ENCODE peak calls at places on chromosomes 1 and 21, in six cellular contexts. V is fibroblast of lung, T is SK-N-SH, U is aorta, C is HAP-1, N is neural progenitor cell. W is an unnamed sample. For H3K4me1, the result is how much of the 10 kb centered on the place peaks cover.

GRCh38 chr1:1540015-1540816 is at the start of gene TMEM240:
- DNase-seq in V (peak), N (peak), T (peak), C (no peak), U (peak), W (no peak)

GRCh38 chr1:55823521-55824296 is 608.5 kb upstream of the USP24 start:
- DNase-seq in N (no peak), V (peak), U (no peak), C (no peak), T (no peak), W (no peak)

GRCh38 chr1:230196077-230196476 is 129.0 kb downstream of the GALNT2 start:
- DNase-seq in V (no peak), T (no peak), C (no peak), U (no peak), N (no peak), W (no peak)

GRCh38 chr1:25011966-25012625 is 82.0 kb upstream of the RUNX3 start:
- DNase-seq in C (no peak), T (no peak), U (no peak), V (no peak), N (no peak), W (no peak)

GRCh38 chr1:229408458-229409037 is 25.3 kb downstream of the ACTA1 start:
- DNase-seq in T (peak), U (no peak), V (no peak), N (peak), C (no peak), W (peak)

GRCh38 chr21:36350282-36350910 is 30.4 kb downstream of the MORC3 start:
- DNase-seq in U (no peak), C (no peak), T (no peak), N (no peak), V (peak), W (no peak)

GRCh38 chr1:86258106-86258505 is 101.5 kb upstream of the COL24A1 start:
- DNase-seq in N (no peak), U (no peak), V (peak), T (no peak), C (no peak), W (no peak)

GRCh38 chr1:17338706-17339493 is 30.9 kb downstream of the PADI4 start:
- DNase-seq in C (no peak), N (no peak), T (no peak), U (no peak), V (no peak), W (peak)

GRCh38 chr21:45479691-45480675 is 62.3 kb downstream of the SLC19A1 start:
- DNase-seq in U (no peak), N (no peak), V (no peak), T (no peak), C (no peak), W (no peak)

GRCh38 chr1:70410604-70411359 is at the start of gene CTH:
- DNase-seq in T (peak), V (peak), U (peak), C (peak), N (peak), W (peak)

GRCh38 chr1:15414450-15414823 is 4.7 kb downstream of the EFHD2 start:
- DNase-seq in U (no peak), V (no peak), C (no peak), N (no peak), T (no peak), W (no peak)

GRCh38 chr1:196070940-196071339 is 537.3 kb downstream of the KCNT2 start:
- DNase-seq in C (no peak), U (no peak), N (no peak), V (peak), T (no peak), W (no peak)

GRCh38 chr21:46056450-46056903 is 41.4 kb upstream of the COL6A2 start:
- DNase-seq in V (peak), U (peak), C (no peak), T (no peak), N (no peak), W (no peak)

GRCh38 chr1:171727778-171728177 is 14.1 kb downstream of the VAMP4 start:
- DNase-seq in U (no peak), N (no peak), V (no peak), C (no peak), T (no peak), W (no peak)

GRCh38 chr1:227895828-227896685 is 51.7 kb downstream of the WNT9A start:
- DNase-seq in C (no peak), N (peak), U (peak), T (no peak), V (no peak), W (peak)

GRCh38 chr1:174051956-174052355 is 29.8 kb upstream of the RC3H1 start:
- DNase-seq in T (no peak), V (peak), U (no peak), C (no peak), N (peak), W (peak)

GRCh38 chr1:156500578-156500846 is at the start of gene MEF2D:
- DNase-seq in C (peak), U (no peak), T (no peak), V (no peak), N (no peak), W (no peak)

GRCh38 chr1:197393772-197394171 is 125.7 kb downstream of the CRB1 start:
- DNase-seq in C (no peak), T (no peak), V (no peak), N (no peak), U (no peak), W (no peak)

GRCh38 chr1:156337052-156337887 is 822 bp downstream of the CCT3 start:
- DNase-seq in T (no peak), V (no peak), N (no peak), C (no peak), U (no peak), W (no peak)

GRCh38 chr1:30044745-30045144 is 678.6 kb downstream of the MATN1 start:
- DNase-seq in C (no peak), U (no peak), T (no peak), V (no peak), N (no peak), W (no peak)

GRCh38 chr1:19676438-19676922 is 11.8 kb downstream of the HTR6 start:
- DNase-seq in N (peak), C (peak), V (peak), T (no peak), U (peak), W (peak)

DNA sequence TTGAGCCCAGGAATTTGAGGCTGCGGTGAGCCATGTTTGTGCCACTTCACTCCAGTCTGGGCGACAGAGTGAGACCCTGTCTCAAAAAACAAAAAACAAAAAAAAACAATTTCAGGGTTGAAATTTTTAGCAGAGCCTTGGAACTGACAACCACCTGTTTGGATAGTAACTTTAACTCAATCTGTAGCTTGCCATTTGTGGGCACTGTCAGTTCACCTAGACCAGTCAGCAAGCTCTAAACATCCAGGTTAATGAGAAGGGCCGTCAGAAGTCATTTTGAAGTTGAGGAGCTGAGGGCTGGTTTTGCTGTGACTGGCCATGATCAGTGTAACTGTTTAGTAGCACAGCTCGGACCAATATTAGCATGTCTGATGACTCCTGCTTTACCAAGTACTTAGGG is 8.4 kb downstream of the TRAPPC10 start:
- DNase-seq in V (no peak), N (no peak), U (no peak), C (no peak), T (no peak), W (no peak)
- H3K4me1 ChIP-seq in V (under half), N (under half), U (under half), C (under half), T (under half), W (under half)

DNA sequence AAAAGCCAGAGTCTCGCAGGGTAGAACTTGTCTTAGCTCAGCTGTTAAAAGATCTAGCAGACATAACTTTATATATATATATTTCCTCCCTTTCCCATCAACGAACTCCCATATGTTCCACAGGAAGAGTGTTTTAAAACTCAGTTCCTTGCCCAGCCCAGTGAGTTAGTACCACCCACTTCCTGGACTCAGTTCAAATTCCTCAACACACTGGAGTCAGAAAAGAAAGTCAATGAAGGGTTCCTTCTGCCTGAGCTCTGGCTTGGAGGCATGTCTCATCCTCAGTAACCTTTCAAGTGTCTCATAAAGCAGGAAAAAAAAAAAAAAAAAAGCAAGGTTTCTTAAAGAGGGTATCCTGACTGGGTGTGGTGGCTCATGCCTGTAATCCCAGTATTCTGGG is 15.6 kb downstream of the TPM3 start:
- DNase-seq in U (no peak), V (peak), N (no peak), C (no peak), T (no peak), W (no peak)
- H3K4me1 ChIP-seq in U (under half), V (under half), N (under half), C (under half), T (under half), W (under half)

DNA sequence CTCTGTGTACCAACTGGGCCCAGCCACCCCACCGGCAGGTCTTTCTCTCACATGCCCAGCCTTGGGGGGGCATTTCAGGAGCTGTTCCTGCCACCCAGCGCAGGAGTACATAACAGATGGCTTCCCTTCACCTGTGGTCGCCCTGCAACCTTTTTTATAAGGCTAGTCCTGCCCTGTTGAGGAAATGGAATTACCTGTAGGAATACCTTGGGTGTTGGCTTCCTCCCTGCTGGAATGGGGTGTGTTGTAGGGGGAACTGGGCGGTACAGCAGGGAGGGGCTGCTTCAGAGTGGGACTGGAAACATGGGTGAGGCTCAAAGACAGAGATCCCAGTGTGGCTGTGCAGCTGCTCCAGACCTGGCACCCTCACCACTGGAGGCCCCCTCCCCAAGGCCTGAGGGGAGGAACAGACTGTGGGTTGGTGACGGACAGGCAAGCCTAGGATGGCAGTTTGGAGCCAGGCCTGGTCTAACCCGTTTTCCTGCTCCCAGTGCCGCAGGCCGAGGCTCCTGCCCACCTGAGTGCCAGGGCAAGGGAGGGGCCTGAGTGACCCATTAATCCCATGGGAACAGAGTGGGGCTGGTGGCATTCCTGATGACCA is 4.4 kb downstream of the EFNA3 start:
- DNase-seq in C (no peak), N (no peak), T (no peak), U (no peak), V (no peak), W (no peak)
- H3K4me1 ChIP-seq in C (under half), N (under half), T (under half), U (under half), V (under half), W (under half)

GRCh38 chr1:203447147-203447546 is 28.5 kb upstream of the PRELP start:
- DNase-seq in U (no peak), V (no peak), N (no peak), C (no peak), T (no peak), W (no peak)
- H3K4me1 ChIP-seq in U (under half), V (under half), N (under half), C (under half), T (under half), W (under half)